ENCODE peak calls at places on chromosomes 5 and 9, in nine cellular contexts. K, X, C, Z, M, T, I, D and L are unnamed samples.

GRCh38 chr9:117232991-117233390 is 181.9 kb downstream of the ASTN2 start:
- DNase-seq in K (no peak), X (no peak), C (no peak), Z (no peak), M (no peak), T (no peak), I (no peak), D (no peak), L (peak; percentile 52)

GRCh38 chr5:158798140-158798539 is 301.6 kb downstream of the EBF1 start:
- DNase-seq in K (no peak), X (no peak), C (no peak), Z (no peak), M (no peak), T (no peak), I (no peak), D (no peak), L (no peak)

GRCh38 chr9:20591223-20591622 is 31.1 kb downstream of the MLLT3 start:
- DNase-seq in K (no peak), X (no peak), C (no peak), Z (no peak), M (no peak), T (no peak), I (no peak), D (no peak), L (no peak)

GRCh38 chr9:99431103-99431502 is 209.0 kb downstream of the SEC61B start:
- DNase-seq in K (peak; percentile 66), X (peak; percentile 18), C (no peak), Z (no peak), M (no peak), T (no peak), I (no peak), D (no peak), L (no peak)

GRCh38 chr5:173012882-173013281 is 29.3 kb downstream of the ATP6V0E1 start:
- DNase-seq in K (no peak), X (no peak), C (no peak), Z (no peak), M (no peak), T (no peak), I (peak; percentile 79), D (no peak), L (no peak)

GRCh38 chr5:83924891-83925290 is 204.2 kb upstream of the HAPLN1 start:
- DNase-seq in K (peak; percentile 51), X (no peak), C (no peak), Z (no peak), M (no peak), T (no peak), I (no peak), D (no peak), L (no peak)

GRCh38 chr5:126139773-126140172 is 283.4 kb upstream of the GRAMD2B start:
- DNase-seq in K (peak; percentile 69), X (no peak), C (no peak), Z (no peak), M (no peak), T (no peak), I (no peak), D (no peak), L (no peak)

GRCh38 chr9:110575952-110576351 is 3.6 kb downstream of the SVEP1 start:
- DNase-seq in K (no peak), X (no peak), C (no peak), Z (no peak), M (no peak), T (no peak), I (no peak), D (no peak), L (no peak)

GRCh38 chr9:87290241-87290700 is 207.4 kb upstream of the DAPK1 start:
- DNase-seq in K (no peak), X (no peak), C (no peak), Z (no peak), M (no peak), T (no peak), I (no peak), D (no peak), L (no peak)

GRCh38 chr5:168596927-168597326 is 17.8 kb upstream of the PANK3 start:
- DNase-seq in K (peak; percentile 3), X (no peak), C (no peak), Z (no peak), M (no peak), T (no peak), I (no peak), D (no peak), L (no peak)

GRCh38 chr9:127767909-127768331 is 10.5 kb downstream of the SH2D3C start:
- DNase-seq in K (no peak), X (peak; percentile 64), C (no peak), Z (no peak), M (no peak), T (peak; percentile 57), I (no peak), D (no peak), L (no peak)

GRCh38 chr5:135328128-135328687 is 70.8 kb downstream of the MACROH2A1 start:
- DNase-seq in K (no peak), X (no peak), C (no peak), Z (no peak), M (no peak), T (no peak), I (no peak), D (no peak), L (no peak)

GRCh38 chr5:143890475-143890874 is 78.5 kb downstream of the HMHB1 start:
- DNase-seq in K (no peak), X (no peak), C (no peak), Z (no peak), M (no peak), T (no peak), I (no peak), D (no peak), L (peak; percentile 25)

GRCh38 chr9:7394007-7394774 is 405.4 kb downstream of the DMAC1 start:
- DNase-seq in K (no peak), X (no peak), C (no peak), Z (no peak), M (peak; percentile 18), T (no peak), I (no peak), D (no peak), L (no peak)

GRCh38 chr5:1297243-1297642 is 2.4 kb upstream of the TERT start:
- DNase-seq in K (no peak), X (no peak), C (peak; percentile 90), Z (no peak), M (no peak), T (no peak), I (no peak), D (no peak), L (peak; percentile 62)

GRCh38 chr9:114220129-114220541 is 64.8 kb downstream of the COL27A1 start:
- DNase-seq in K (peak; percentile 47), X (no peak), C (no peak), Z (no peak), M (no peak), T (peak; percentile 56), I (no peak), D (no peak), L (no peak)

GRCh38 chr9:20990867-20991266 is 40.6 kb downstream of the HACD4 start:
- DNase-seq in K (no peak), X (peak; percentile 29), C (no peak), Z (no peak), M (no peak), T (no peak), I (peak; percentile 68), D (no peak), L (no peak)

GRCh38 chr9:134429007-134429406 is 102.8 kb downstream of the RXRA start:
- DNase-seq in K (no peak), X (no peak), C (no peak), Z (no peak), M (no peak), T (no peak), I (no peak), D (no peak), L (no peak)

GRCh38 chr5:10563132-10563939 is 534 bp upstream of the ANKRD33B start:
- DNase-seq in K (peak; percentile 73), X (peak; percentile 50), C (peak; percentile 48), Z (peak; percentile 23), M (peak; percentile 66), T (peak; percentile 78), I (peak; percentile 91), D (peak; percentile 48), L (peak; percentile 89)

GRCh38 chr5:141261238-141261546 is 16.0 kb downstream of the PCDHB15 start:
- DNase-seq in K (no peak), X (no peak), C (no peak), Z (no peak), M (no peak), T (no peak), I (no peak), D (no peak), L (no peak)
- H3K9me3 ChIP-seq in K (peaks cover 66% of the 10 kb centered on the region), X (peaks cover 100% of the 10 kb centered on the region), C (peaks cover 34% of the 10 kb centered on the region), Z (peaks cover 40% of the 10 kb centered on the region), M (peaks cover 10% of the 10 kb centered on the region), T (peaks cover 57% of the 10 kb centered on the region), I (peaks cover 100% of the 10 kb centered on the region), D (peaks cover 86% of the 10 kb centered on the region), L (peaks cover 70% of the 10 kb centered on the region)

GRCh38 chr5:24385070-24385469 is 259.7 kb downstream of the CDH10 start:
- DNase-seq in K (no peak), X (no peak), C (peak; percentile 39), Z (no peak), M (no peak), T (no peak), I (no peak), D (no peak), L (no peak)

GRCh38 chr5:24388448-24388847 is 256.3 kb downstream of the CDH10 start:
- DNase-seq in K (no peak), X (no peak), C (no peak), Z (no peak), M (no peak), T (no peak), I (no peak), D (no peak), L (no peak)

GRCh38 chr5:24389968-24390367 is 254.8 kb downstream of the CDH10 start:
- DNase-seq in K (no peak), X (no peak), C (no peak), Z (no peak), M (no peak), T (no peak), I (no peak), D (no peak), L (no peak)

GRCh38 chr5:24381861-24382460 is 262.8 kb downstream of the CDH10 start:
- DNase-seq in K (no peak), X (no peak), C (peak; percentile 19), Z (no peak), M (peak; percentile 5), T (no peak), I (no peak), D (no peak), L (no peak)

GRCh38 chr5:24385617-24386016 is 259.2 kb downstream of the CDH10 start:
- DNase-seq in K (no peak), X (no peak), C (no peak), Z (no peak), M (no peak), T (no peak), I (no peak), D (no peak), L (no peak)
- H3K4me3 ChIP-seq in K (no peak overlapping the region), X (no peak overlapping the region), C (no peak overlapping the region), Z (no peak overlapping the region), M (no peak overlapping the region), T (no peak overlapping the region), I (no peak overlapping the region), D (no peak overlapping the region), L (no peak overlapping the region)

GRCh38 chr5:2332521-2332920 is 419.0 kb downstream of the IRX2 start:
- DNase-seq in K (no peak), X (no peak), C (no peak), Z (no peak), M (no peak), T (no peak), I (no peak), D (no peak), L (no peak)
- H3K9me3 ChIP-seq in K (peaks cover 49% of the 10 kb centered on the region), X (no peaks in the 10 kb centered on the region), C (no peaks in the 10 kb centered on the region), Z (no peaks in the 10 kb centered on the region), M (no peaks in the 10 kb centered on the region), T (no peaks in the 10 kb centered on the region), I (peaks cover 5% of the 10 kb centered on the region), D (no peaks in the 10 kb centered on the region), L (no peaks in the 10 kb centered on the region)

GRCh38 chr5:54663876-54664275 is 146.3 kb downstream of the SNX18 start:
- DNase-seq in K (no peak), X (no peak), C (no peak), Z (no peak), M (no peak), T (no peak), I (no peak), D (no peak), L (no peak)
- H3K4me3 ChIP-seq in K (no peak overlapping the region), X (no peak overlapping the region), C (no peak overlapping the region), Z (no peak overlapping the region), M (no peak overlapping the region), T (no peak overlapping the region), I (no peak overlapping the region), D (no peak overlapping the region), L (no peak overlapping the region)